ENCODE peak calls at places on chromosomes 7 and 10, in nine cellular contexts. One of them, this sample, is unnamed. For H3K36me3, the result is how much of the 10 kb centered on the place peaks cover.

GRCh38 chr10:44253769-44254462 is 131.0 kb downstream of the CXCL12 start:
- DNase-seq in heart left ventricle: peak
- DNase-seq in lower lobe of right lung: peak
- DNase-seq in GM23338: no peak
- DNase-seq in OCI-LY7: no peak
- DNase-seq in Caco-2: no peak
- DNase-seq in neuronal stem cell: no peak
- DNase-seq in adrenal gland: peak
- DNase-seq in right atrium auricular region: no peak
- DNase-seq in this sample: no peak

GRCh38 chr10:10794776-10795175 is 222.9 kb upstream of the CELF2 start:
- DNase-seq in heart left ventricle: no peak
- DNase-seq in lower lobe of right lung: no peak
- DNase-seq in GM23338: no peak
- DNase-seq in OCI-LY7: no peak
- DNase-seq in Caco-2: no peak
- DNase-seq in neuronal stem cell: no peak
- DNase-seq in adrenal gland: no peak
- DNase-seq in right atrium auricular region: no peak
- DNase-seq in this sample: no peak

GRCh38 chr7:16223963-16224707 is 197.2 kb downstream of the CRPPA start:
- DNase-seq in heart left ventricle: no peak
- DNase-seq in lower lobe of right lung: no peak
- DNase-seq in GM23338: no peak
- DNase-seq in OCI-LY7: no peak
- DNase-seq in Caco-2: no peak
- DNase-seq in neuronal stem cell: no peak
- DNase-seq in adrenal gland: no peak
- DNase-seq in right atrium auricular region: no peak
- DNase-seq in this sample: peak

GRCh38 chr7:33109758-33110238 is 594 bp upstream of the RP9 start:
- DNase-seq in heart left ventricle: no peak
- DNase-seq in lower lobe of right lung: no peak
- DNase-seq in GM23338: no peak
- DNase-seq in OCI-LY7: no peak
- DNase-seq in Caco-2: no peak
- DNase-seq in neuronal stem cell: no peak
- DNase-seq in adrenal gland: no peak
- DNase-seq in right atrium auricular region: no peak
- DNase-seq in this sample: no peak

GRCh38 chr10:80392250-80392649 is 16.1 kb upstream of the PRXL2A start:
- DNase-seq in heart left ventricle: no peak
- DNase-seq in lower lobe of right lung: no peak
- DNase-seq in GM23338: no peak
- DNase-seq in OCI-LY7: no peak
- DNase-seq in Caco-2: no peak
- DNase-seq in neuronal stem cell: no peak
- DNase-seq in adrenal gland: no peak
- DNase-seq in right atrium auricular region: no peak
- DNase-seq in this sample: no peak

GRCh38 chr10:21599582-21599981 is 65.5 kb downstream of the MLLT10 start:
- DNase-seq in heart left ventricle: no peak
- DNase-seq in lower lobe of right lung: no peak
- DNase-seq in GM23338: no peak
- DNase-seq in OCI-LY7: no peak
- DNase-seq in Caco-2: no peak
- DNase-seq in neuronal stem cell: no peak
- DNase-seq in adrenal gland: no peak
- DNase-seq in right atrium auricular region: no peak
- DNase-seq in this sample: no peak

GRCh38 chr10:1591045-1591444 is 146.3 kb downstream of the ADARB2 start:
- DNase-seq in heart left ventricle: peak
- DNase-seq in lower lobe of right lung: no peak
- DNase-seq in GM23338: no peak
- DNase-seq in OCI-LY7: no peak
- DNase-seq in Caco-2: no peak
- DNase-seq in neuronal stem cell: no peak
- DNase-seq in adrenal gland: no peak
- DNase-seq in right atrium auricular region: no peak
- DNase-seq in this sample: no peak

GRCh38 chr7:137975223-137975622 is 26.7 kb downstream of the CREB3L2 start:
- DNase-seq in heart left ventricle: peak
- DNase-seq in lower lobe of right lung: no peak
- DNase-seq in GM23338: no peak
- DNase-seq in OCI-LY7: no peak
- DNase-seq in Caco-2: no peak
- DNase-seq in neuronal stem cell: no peak
- DNase-seq in adrenal gland: peak
- DNase-seq in right atrium auricular region: no peak
- DNase-seq in this sample: no peak

GRCh38 chr10:129464251-129464650 is 2.8 kb upstream of the MGMT start:
- DNase-seq in heart left ventricle: no peak
- DNase-seq in lower lobe of right lung: no peak
- DNase-seq in GM23338: no peak
- DNase-seq in OCI-LY7: no peak
- DNase-seq in Caco-2: peak
- DNase-seq in neuronal stem cell: no peak
- DNase-seq in adrenal gland: no peak
- DNase-seq in right atrium auricular region: peak
- DNase-seq in this sample: no peak

GRCh38 chr10:44697096-44697495 is 214.0 kb upstream of the TMEM72 start:
- DNase-seq in heart left ventricle: no peak
- DNase-seq in lower lobe of right lung: no peak
- DNase-seq in GM23338: no peak
- DNase-seq in OCI-LY7: no peak
- DNase-seq in Caco-2: no peak
- DNase-seq in neuronal stem cell: no peak
- DNase-seq in adrenal gland: no peak
- DNase-seq in right atrium auricular region: no peak
- DNase-seq in this sample: no peak

GRCh38 chr7:44286618-44287487 is 38.5 kb downstream of the CAMK2B start:
- DNase-seq in heart left ventricle: peak
- DNase-seq in lower lobe of right lung: peak
- DNase-seq in GM23338: no peak
- DNase-seq in OCI-LY7: no peak
- DNase-seq in Caco-2: peak
- DNase-seq in neuronal stem cell: no peak
- DNase-seq in adrenal gland: peak
- DNase-seq in right atrium auricular region: peak
- DNase-seq in this sample: no peak

GRCh38 chr10:5963591-5963990 is 13.8 kb downstream of the IL15RA start:
- DNase-seq in heart left ventricle: no peak
- DNase-seq in lower lobe of right lung: peak
- DNase-seq in GM23338: no peak
- DNase-seq in OCI-LY7: no peak
- DNase-seq in Caco-2: peak
- DNase-seq in neuronal stem cell: no peak
- DNase-seq in adrenal gland: peak
- DNase-seq in right atrium auricular region: no peak
- DNase-seq in this sample: no peak

GRCh38 chr10:5965266-5965665 is 12.1 kb downstream of the IL15RA start:
- DNase-seq in heart left ventricle: no peak
- DNase-seq in lower lobe of right lung: peak
- DNase-seq in GM23338: no peak
- DNase-seq in OCI-LY7: no peak
- DNase-seq in Caco-2: peak
- DNase-seq in neuronal stem cell: no peak
- DNase-seq in adrenal gland: no peak
- DNase-seq in right atrium auricular region: no peak
- DNase-seq in this sample: no peak

GRCh38 chr10:5961405-5962100 is 15.8 kb downstream of the IL15RA start:
- DNase-seq in heart left ventricle: peak
- DNase-seq in lower lobe of right lung: peak
- DNase-seq in GM23338: no peak
- DNase-seq in OCI-LY7: no peak
- DNase-seq in Caco-2: peak
- DNase-seq in neuronal stem cell: no peak
- DNase-seq in adrenal gland: peak
- DNase-seq in right atrium auricular region: no peak
- DNase-seq in this sample: no peak

GRCh38 chr10:5963071-5963470 is 14.3 kb downstream of the IL15RA start:
- DNase-seq in heart left ventricle: no peak
- DNase-seq in lower lobe of right lung: peak
- DNase-seq in GM23338: no peak
- DNase-seq in OCI-LY7: no peak
- DNase-seq in Caco-2: peak
- DNase-seq in neuronal stem cell: no peak
- DNase-seq in adrenal gland: peak
- DNase-seq in right atrium auricular region: no peak
- DNase-seq in this sample: no peak

DNA sequence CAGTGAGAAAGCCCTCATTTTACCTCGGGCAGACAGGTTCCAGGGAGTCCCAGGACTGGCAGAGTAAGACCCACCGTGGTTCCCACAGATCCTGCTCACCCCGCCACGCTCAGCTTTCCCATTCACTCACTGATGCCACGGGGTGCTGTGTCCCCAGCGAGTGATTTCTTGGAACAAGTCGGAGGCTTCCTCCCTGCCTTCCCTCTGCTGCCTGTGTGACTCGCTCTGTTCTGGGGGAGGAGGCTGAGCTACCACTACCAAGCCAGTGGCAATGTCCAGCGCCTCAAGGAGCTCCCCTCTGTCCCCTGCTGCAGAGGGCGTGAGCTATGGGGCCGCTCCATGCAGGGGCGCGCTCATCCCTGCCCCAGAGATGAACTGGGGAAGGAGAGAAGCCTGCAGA is 12.6 kb downstream of the IL15RA start:
- DNase-seq in heart left ventricle: no peak
- DNase-seq in lower lobe of right lung: peak
- DNase-seq in GM23338: no peak
- DNase-seq in OCI-LY7: no peak
- DNase-seq in Caco-2: peak
- DNase-seq in neuronal stem cell: no peak
- DNase-seq in adrenal gland: peak
- DNase-seq in right atrium auricular region: no peak
- DNase-seq in this sample: no peak
- H3K36me3 ChIP-seq in heart left ventricle: under half
- H3K36me3 ChIP-seq in lower lobe of right lung: half or more
- H3K36me3 ChIP-seq in GM23338: under half
- H3K36me3 ChIP-seq in OCI-LY7: under half
- H3K36me3 ChIP-seq in Caco-2: under half
- H3K36me3 ChIP-seq in neuronal stem cell: under half
- H3K36me3 ChIP-seq in adrenal gland: under half
- H3K36me3 ChIP-seq in right atrium auricular region: under half
- H3K36me3 ChIP-seq in this sample: under half

DNA sequence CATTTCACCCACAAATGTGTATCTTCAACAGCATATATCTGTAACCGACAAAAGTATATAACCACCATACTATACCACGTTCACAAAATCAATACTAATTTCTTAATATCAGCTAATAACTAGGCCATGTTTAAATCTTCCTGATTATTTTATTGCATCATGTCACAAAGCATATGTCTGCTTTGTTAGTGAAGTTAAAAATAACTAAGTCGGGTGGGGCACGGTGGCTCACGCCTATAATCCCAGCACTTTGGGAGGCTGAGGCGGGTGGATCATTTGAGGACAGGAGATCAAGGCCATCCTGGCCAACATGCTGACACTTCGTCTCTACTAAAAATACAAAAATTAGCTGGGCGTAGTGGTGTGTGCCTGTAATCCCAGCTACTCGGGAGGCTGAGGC is 47.7 kb downstream of the HERC4 start:
- DNase-seq in heart left ventricle: no peak
- DNase-seq in lower lobe of right lung: no peak
- DNase-seq in GM23338: no peak
- DNase-seq in OCI-LY7: no peak
- DNase-seq in Caco-2: no peak
- DNase-seq in neuronal stem cell: no peak
- DNase-seq in adrenal gland: no peak
- DNase-seq in right atrium auricular region: no peak
- DNase-seq in this sample: no peak
- H3K36me3 ChIP-seq in heart left ventricle: half or more
- H3K36me3 ChIP-seq in lower lobe of right lung: half or more
- H3K36me3 ChIP-seq in GM23338: under half
- H3K36me3 ChIP-seq in OCI-LY7: half or more
- H3K36me3 ChIP-seq in Caco-2: under half
- H3K36me3 ChIP-seq in neuronal stem cell: half or more
- H3K36me3 ChIP-seq in adrenal gland: under half
- H3K36me3 ChIP-seq in right atrium auricular region: under half
- H3K36me3 ChIP-seq in this sample: under half

DNA sequence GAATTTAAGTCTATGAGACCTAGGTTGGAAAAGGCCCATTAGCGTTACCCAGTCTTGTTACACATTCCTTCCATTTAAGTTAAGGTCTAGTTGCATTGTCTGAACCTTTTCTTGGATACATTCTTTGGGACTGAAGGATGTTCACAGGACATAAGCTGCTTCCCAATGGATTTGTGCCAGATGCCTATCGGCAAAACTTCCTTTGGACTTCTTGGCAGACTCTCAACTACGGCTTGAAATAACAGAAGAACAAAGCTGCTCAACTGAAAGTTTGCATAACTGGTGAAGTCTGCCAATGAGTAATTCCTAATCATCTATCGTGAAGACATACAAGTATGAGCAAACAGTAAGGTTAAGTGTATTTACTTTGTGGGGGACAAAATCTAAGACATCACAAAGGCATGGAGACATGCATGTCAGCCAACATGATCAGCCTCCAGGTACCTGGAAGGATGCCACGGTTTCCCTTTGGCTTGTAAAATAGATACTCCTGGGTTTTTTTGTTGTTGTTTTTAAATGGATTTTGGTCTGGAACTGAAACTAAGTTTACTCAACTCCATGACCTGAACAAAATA is 35.4 kb downstream of the MALSU1 start:
- DNase-seq in heart left ventricle: no peak
- DNase-seq in lower lobe of right lung: no peak
- DNase-seq in GM23338: no peak
- DNase-seq in OCI-LY7: no peak
- DNase-seq in Caco-2: peak
- DNase-seq in neuronal stem cell: no peak
- DNase-seq in adrenal gland: peak
- DNase-seq in right atrium auricular region: no peak
- DNase-seq in this sample: no peak
- H3K36me3 ChIP-seq in heart left ventricle: under half
- H3K36me3 ChIP-seq in lower lobe of right lung: under half
- H3K36me3 ChIP-seq in GM23338: under half
- H3K36me3 ChIP-seq in OCI-LY7: half or more
- H3K36me3 ChIP-seq in Caco-2: under half
- H3K36me3 ChIP-seq in neuronal stem cell: half or more
- H3K36me3 ChIP-seq in adrenal gland: under half
- H3K36me3 ChIP-seq in right atrium auricular region: under half
- H3K36me3 ChIP-seq in this sample: under half

DNA sequence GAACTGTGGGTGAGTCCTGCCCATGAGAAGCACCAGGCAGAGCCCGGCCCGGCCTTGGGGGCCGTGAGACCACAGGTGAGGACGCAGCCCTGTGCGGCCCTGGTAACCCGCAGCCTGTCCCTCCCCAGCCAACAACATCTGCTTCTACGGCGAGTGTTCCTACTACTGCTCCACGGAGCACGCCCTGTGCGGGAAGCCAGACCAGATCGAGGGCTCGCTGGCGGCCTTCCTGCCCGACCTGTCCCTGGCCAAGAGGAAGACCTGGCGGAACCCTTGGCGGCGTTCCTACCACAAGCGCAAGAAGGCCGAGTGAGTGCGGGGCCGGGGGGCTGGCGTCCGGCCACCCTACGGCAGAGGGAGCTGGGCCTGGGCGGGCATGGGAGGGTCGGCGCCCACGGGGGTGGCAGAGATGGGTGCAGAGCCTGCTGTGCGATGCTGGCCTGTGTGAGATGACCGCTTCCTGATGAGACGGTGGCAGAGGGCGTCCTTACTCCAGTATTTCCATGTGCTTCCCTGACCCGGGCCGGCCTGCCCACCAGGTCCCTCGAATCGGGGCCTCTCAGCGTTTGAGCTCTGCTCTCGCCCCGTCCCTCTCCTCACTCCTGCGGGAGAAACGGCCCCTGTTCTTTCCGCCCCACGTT is 34.1 kb upstream of the FOXL3 start:
- DNase-seq in heart left ventricle: no peak
- DNase-seq in lower lobe of right lung: peak
- DNase-seq in GM23338: no peak
- DNase-seq in OCI-LY7: no peak
- DNase-seq in Caco-2: no peak
- DNase-seq in neuronal stem cell: no peak
- DNase-seq in adrenal gland: no peak
- DNase-seq in right atrium auricular region: no peak
- DNase-seq in this sample: peak
- H3K36me3 ChIP-seq in heart left ventricle: under half
- H3K36me3 ChIP-seq in lower lobe of right lung: half or more
- H3K36me3 ChIP-seq in GM23338: under half
- H3K36me3 ChIP-seq in OCI-LY7: under half
- H3K36me3 ChIP-seq in Caco-2: under half
- H3K36me3 ChIP-seq in neuronal stem cell: under half
- H3K36me3 ChIP-seq in adrenal gland: half or more
- H3K36me3 ChIP-seq in right atrium auricular region: half or more
- H3K36me3 ChIP-seq in this sample: under half

This sample was measured in CD8-positive, alpha-beta memory T cell.